ENCODE peak calls at places on chromosomes 3 and 15, in six cellular contexts. R is GM12878, Q is HepG2, E is HCT116, Y is H1, T is K562. H is an unnamed sample. For H3K27me3, the result is how much of the 10 kb centered on the place peaks cover.

GRCh38 chr15:99944131-99944530 is 210.9 kb upstream of the LYSMD4 start:
- DNase-seq in R (no peak), Q (no peak), E (no peak), Y (no peak), T (no peak), H (no peak)

GRCh38 chr15:39248204-39248603 is 332.7 kb upstream of the THBS1 start:
- DNase-seq in R (no peak), Q (peak), E (peak), Y (no peak), T (no peak), H (no peak)

GRCh38 chr3:170163956-170164645 is 17.4 kb downstream of the PHC3 start:
- DNase-seq in R (no peak), Q (no peak), E (no peak), Y (no peak), T (no peak), H (no peak)

GRCh38 chr3:189355481-189356201 is 183.9 kb downstream of the TPRG1 start:
- DNase-seq in R (no peak), Q (peak), E (peak), Y (no peak), T (no peak), H (peak)

GRCh38 chr3:16587047-16587702 is 18.0 kb downstream of the DAZL start:
- DNase-seq in R (no peak), Q (no peak), E (no peak), Y (no peak), T (no peak), H (no peak)

GRCh38 chr3:130539005-130539404 is 22.0 kb downstream of the COL6A6 start:
- DNase-seq in R (no peak), Q (peak), E (peak), Y (peak), T (peak), H (peak)

GRCh38 chr15:44633603-44634002 is 29.9 kb downstream of the SPG11 start:
- DNase-seq in R (no peak), Q (no peak), E (no peak), Y (no peak), T (no peak), H (no peak)

GRCh38 chr15:73325191-73325980 is 43.4 kb downstream of the HCN4 start:
- DNase-seq in R (no peak), Q (no peak), E (no peak), Y (no peak), T (peak), H (no peak)

GRCh38 chr15:99212401-99212800 is 37.0 kb downstream of the TTC23 start:
- DNase-seq in R (no peak), Q (no peak), E (no peak), Y (no peak), T (peak), H (no peak)

GRCh38 chr3:129656659-129657247 is 50.3 kb upstream of the PLXND1 start:
- DNase-seq in R (no peak), Q (peak), E (peak), Y (no peak), T (no peak), H (no peak)

GRCh38 chr3:4985330-4986174 is 6.3 kb downstream of the BHLHE40 start:
- DNase-seq in R (no peak), Q (peak), E (peak), Y (no peak), T (peak), H (no peak)

GRCh38 chr15:100690032-100690785 is 87.8 kb downstream of the ASB7 start:
- DNase-seq in R (no peak), Q (no peak), E (no peak), Y (no peak), T (no peak), H (no peak)

GRCh38 chr3:160981217-160981938 is 123.8 kb downstream of the B3GALNT1 start:
- DNase-seq in R (peak), Q (no peak), E (no peak), Y (no peak), T (no peak), H (no peak)

GRCh38 chr15:45489690-45490238 is 32.8 kb downstream of the SLC30A4 start:
- DNase-seq in R (no peak), Q (no peak), E (no peak), Y (no peak), T (no peak), H (no peak)

GRCh38 chr3:166554006-166554405 is 716.8 kb upstream of the BCHE start:
- DNase-seq in R (no peak), Q (no peak), E (no peak), Y (no peak), T (no peak), H (no peak)

DNA sequence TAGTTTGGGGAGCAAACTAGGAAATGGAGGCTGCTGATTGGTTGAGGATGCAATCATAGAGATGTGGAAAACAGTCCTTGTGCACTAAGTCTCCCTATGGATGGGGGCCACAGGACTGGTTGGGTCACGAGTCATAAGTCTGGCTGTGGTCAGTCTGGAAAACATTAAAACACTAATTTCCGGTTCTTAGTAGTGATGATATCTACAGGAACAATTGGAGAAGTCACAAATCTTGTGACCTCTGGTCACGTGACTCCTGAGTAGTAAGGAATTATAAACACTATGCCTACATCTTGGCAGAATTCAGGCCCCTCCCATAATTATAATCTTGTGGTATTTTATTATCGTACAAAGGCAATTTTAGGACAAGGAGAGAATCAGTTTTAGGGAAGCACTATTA is 317.3 kb upstream of the ARPP21 start:
- DNase-seq in R (no peak), Q (no peak), E (no peak), Y (no peak), T (no peak), H (no peak)
- TF ChIP-seq ZNF274 in R (no peak), Q (no peak), E (no peak), Y (no peak), T (no peak), H (no peak)

GRCh38 chr15:96561593-96561992 is 231.1 kb downstream of the NR2F2 start:
- DNase-seq in R (peak), Q (no peak), E (no peak), Y (no peak), T (no peak), H (no peak)
- H3K27me3 ChIP-seq in R (under half), Q (under half), E (under half), Y (under half), T (under half), H (under half)

DNA sequence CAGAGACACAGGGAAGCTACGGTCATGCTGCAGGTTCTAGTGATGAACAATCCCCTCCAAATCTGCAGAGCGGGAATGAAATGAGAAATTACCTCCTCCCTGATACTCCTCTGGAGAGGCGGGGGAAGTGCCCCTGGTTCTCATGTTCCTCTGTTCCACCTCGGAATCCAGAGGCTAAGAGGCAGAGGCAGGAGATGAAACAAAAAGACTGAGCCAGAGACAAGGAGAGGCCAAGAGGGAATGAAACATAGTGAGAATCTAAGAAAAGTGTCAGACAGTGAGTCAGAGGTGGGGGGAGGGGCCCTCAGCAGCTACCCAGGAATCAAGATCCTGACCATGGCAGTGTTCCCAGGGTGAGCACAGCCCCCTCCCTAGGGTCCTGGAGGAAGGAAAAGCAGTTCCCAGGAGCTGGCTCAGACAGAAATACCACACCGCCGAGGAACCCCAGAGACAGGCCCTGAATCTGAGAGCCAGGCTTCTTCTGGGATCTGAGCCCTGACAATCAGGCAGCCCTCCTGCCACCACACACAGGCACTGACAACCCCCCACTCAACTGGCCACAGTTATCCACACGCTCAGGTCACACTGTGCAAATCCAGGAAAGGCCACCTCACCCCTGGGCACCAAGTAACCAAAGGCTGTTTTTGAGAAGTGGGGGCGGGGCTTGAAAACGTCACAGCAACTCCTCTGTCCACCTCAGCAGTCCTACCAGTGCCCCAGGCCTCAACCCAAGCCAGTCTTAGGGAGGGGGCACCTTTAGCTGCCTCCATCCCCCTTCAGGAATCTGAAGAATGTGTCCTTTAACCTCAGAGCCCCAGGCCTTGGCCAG is 2.4 kb downstream of the CSRNP1 start:
- DNase-seq in R (no peak), Q (peak), E (no peak), Y (no peak), T (peak), H (peak)
- TF ChIP-seq ZNF274 in R (no peak), Q (no peak), E (no peak), Y (no peak), T (no peak), H (no peak)

DNA sequence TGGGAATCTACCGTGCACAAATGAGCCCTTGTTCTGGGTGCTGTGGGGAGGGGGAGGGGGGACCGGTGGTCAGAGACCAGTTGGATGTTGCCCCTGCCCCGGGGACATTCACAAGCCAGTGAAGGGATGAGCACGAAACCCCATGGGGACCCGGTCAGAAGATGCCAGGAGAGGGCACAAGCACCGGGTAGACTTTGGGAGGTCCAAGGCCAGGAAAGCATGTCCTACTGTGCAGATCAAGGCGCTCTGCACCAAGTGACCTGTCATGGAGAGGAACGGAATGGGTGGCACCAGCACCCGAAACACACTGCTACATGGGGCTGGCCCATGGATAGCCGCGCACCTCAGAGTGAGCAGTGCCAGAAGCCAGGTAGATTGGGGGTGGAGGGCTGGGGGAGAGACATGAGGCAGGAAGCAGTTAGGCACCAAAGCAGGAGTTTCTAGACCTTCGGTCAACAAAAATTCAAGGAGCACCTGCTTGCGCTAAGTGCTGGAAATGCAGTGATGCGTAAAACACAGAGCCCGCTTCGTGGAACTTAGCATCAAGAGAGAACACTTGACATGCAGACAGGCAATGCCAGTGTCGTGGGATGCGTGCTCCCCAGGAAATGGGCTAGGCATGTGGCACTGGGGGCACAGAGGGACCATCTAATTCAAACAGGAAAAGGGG is 99.1 kb downstream of the CPN2 start:
- DNase-seq in R (no peak), Q (no peak), E (no peak), Y (no peak), T (no peak), H (no peak)
- H3K27me3 ChIP-seq in R (under half), Q (under half), E (under half), Y (under half), T (under half), H (under half)

GRCh38 chr15:43209059-43209824 is 11.6 kb downstream of the EPB42 start:
- DNase-seq in R (no peak), Q (peak), E (no peak), Y (no peak), T (peak), H (no peak)
- TF ChIP-seq ZNF274 in R (no peak), Q (no peak), E (no peak), Y (no peak), T (no peak), H (no peak)

GRCh38 chr3:62127116-62127515 is 246.2 kb downstream of the FEZF2 start:
- DNase-seq in R (no peak), Q (no peak), E (no peak), Y (no peak), T (no peak), H (no peak)
- H3K27me3 ChIP-seq in R (under half), Q (under half), E (under half), Y (under half), T (under half), H (under half)

DNA sequence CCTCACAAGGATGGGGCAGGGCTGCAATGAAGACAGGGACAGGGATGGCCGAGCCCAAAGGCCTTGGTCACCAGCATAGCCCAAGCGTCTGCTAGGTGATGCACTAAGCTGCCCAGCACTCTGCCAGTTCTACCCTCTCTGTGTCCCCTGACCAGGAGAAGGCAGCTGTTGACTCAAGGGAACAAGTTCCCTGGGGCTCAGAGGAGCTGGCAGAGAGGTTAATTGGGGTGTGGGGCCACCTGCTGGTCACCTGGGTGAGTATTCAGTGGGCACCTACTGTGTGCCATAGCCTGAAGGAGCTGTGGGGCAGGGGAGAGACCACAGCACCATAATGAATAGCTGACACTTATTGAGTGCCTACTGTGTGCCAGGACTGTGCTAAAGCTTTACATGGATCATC is 22.0 kb upstream of the DOCK3 start:
- DNase-seq in R (peak), Q (peak), E (no peak), Y (peak), T (peak), H (peak)
- TF ChIP-seq ZNF274 in R (no peak), Q (no peak), E (no peak), Y (no peak), T (no peak), H (no peak)

GRCh38 chr15:68429691-68430470 is 2.1 kb downstream of the ITGA11 start:
- DNase-seq in R (no peak), Q (no peak), E (no peak), Y (no peak), T (no peak), H (no peak)

GRCh38 chr15:68428431-68428940 is 3.5 kb downstream of the ITGA11 start:
- DNase-seq in R (no peak), Q (no peak), E (no peak), Y (no peak), T (no peak), H (no peak)

GRCh38 chr15:68426149-68426548 is 5.8 kb downstream of the ITGA11 start:
- DNase-seq in R (no peak), Q (no peak), E (no peak), Y (no peak), T (no peak), H (no peak)

GRCh38 chr15:68427366-68427765 is 4.6 kb downstream of the ITGA11 start:
- DNase-seq in R (no peak), Q (no peak), E (no peak), Y (no peak), T (no peak), H (no peak)

GRCh38 chr15:68427961-68428360 is 4.0 kb downstream of the ITGA11 start:
- DNase-seq in R (no peak), Q (no peak), E (no peak), Y (no peak), T (no peak), H (no peak)
- H3K27me3 ChIP-seq in R (under half), Q (under half), E (under half), Y (under half), T (under half), H (under half)

H was measured in NT2/D1.